ENCODE peak calls at places on chromosomes 1 and 21, in ten cellular contexts. T is A172; S is naive thymus-derived CD8-positive, alpha-beta T cell; R is cardiac muscle cell; O is substantia nigra; G is psoas muscle; J is kidney tubule cell; Q is erythroblast; C is GM20000; P is SJCRH30. W is an unnamed sample.

GRCh38 chr1:81553503-81553902 is 247.2 kb upstream of the ADGRL2 start:
- DNase-seq in T (no peak), S (no peak), R (no peak), O (no peak), G (no peak), J (no peak), Q (no peak), C (no peak), P (no peak), W (no peak)

GRCh38 chr1:68218485-68218884 is 13.8 kb downstream of the WLS start:
- DNase-seq in T (no peak), S (no peak), R (peak), O (no peak), G (no peak), J (peak), Q (no peak), C (no peak), P (no peak), W (peak)

GRCh38 chr1:47416319-47417128 is 439 bp downstream of the FOXE3 start:
- DNase-seq in T (no peak), S (no peak), R (no peak), O (no peak), G (no peak), J (no peak), Q (peak), C (no peak), P (no peak), W (peak)

GRCh38 chr21:26961704-26962103 is 5.2 kb downstream of the ADAMTS5 start:
- DNase-seq in T (no peak), S (no peak), R (no peak), O (no peak), G (no peak), J (peak), Q (no peak), C (no peak), P (peak), W (no peak)

GRCh38 chr1:56258395-56258794 is 321.0 kb downstream of the PLPP3 start:
- DNase-seq in T (no peak), S (no peak), R (no peak), O (no peak), G (peak), J (no peak), Q (no peak), C (no peak), P (no peak), W (no peak)

GRCh38 chr1:33221385-33221758 is 34.9 kb upstream of the ZNF362 start:
- DNase-seq in T (no peak), S (no peak), R (no peak), O (no peak), G (no peak), J (no peak), Q (no peak), C (no peak), P (no peak), W (no peak)

GRCh38 chr1:22024485-22025367 is 23.3 kb downstream of the CELA3A start:
- DNase-seq in T (peak), S (peak), R (peak), O (no peak), G (peak), J (peak), Q (no peak), C (peak), P (peak), W (peak)

GRCh38 chr1:234214129-234214910 is 158.9 kb upstream of the COA6 start:
- DNase-seq in T (no peak), S (peak), R (peak), O (peak), G (peak), J (peak), Q (no peak), C (peak), P (no peak), W (peak)

GRCh38 chr1:224980181-224980580 is 50.7 kb downstream of the DNAH14 start:
- DNase-seq in T (no peak), S (no peak), R (no peak), O (no peak), G (no peak), J (no peak), Q (no peak), C (no peak), P (no peak), W (no peak)

GRCh38 chr1:85611856-85612255 is 31.3 kb downstream of the CCN1 start:
- DNase-seq in T (peak), S (no peak), R (peak), O (no peak), G (peak), J (peak), Q (no peak), C (no peak), P (peak), W (no peak)

GRCh38 chr1:110235839-110236682 is 25.9 kb downstream of the KCNC4 start:
- DNase-seq in T (peak), S (no peak), R (no peak), O (no peak), G (no peak), J (peak), Q (no peak), C (no peak), P (no peak), W (no peak)

GRCh38 chr1:65250826-65251225 is 58.5 kb upstream of the DNAJC6 start:
- DNase-seq in T (no peak), S (no peak), R (no peak), O (no peak), G (no peak), J (no peak), Q (no peak), C (no peak), P (no peak), W (no peak)

GRCh38 chr21:22421416-22422190 is 1423.4 kb downstream of the NCAM2 start:
- DNase-seq in T (no peak), S (peak), R (no peak), O (no peak), G (no peak), J (no peak), Q (no peak), C (no peak), P (no peak), W (no peak)

GRCh38 chr1:29912413-29912812 is 676.1 kb downstream of the PTPRU start:
- DNase-seq in T (no peak), S (no peak), R (no peak), O (no peak), G (no peak), J (peak), Q (peak), C (no peak), P (no peak), W (peak)

GRCh38 chr1:244865820-244866219 is 1.5 kb upstream of the HNRNPU start:
- DNase-seq in T (no peak), S (no peak), R (no peak), O (no peak), G (no peak), J (no peak), Q (no peak), C (no peak), P (no peak), W (no peak)

GRCh38 chr1:40004857-40005256 is 35.7 kb upstream of the CAP1 start:
- DNase-seq in T (no peak), S (no peak), R (no peak), O (no peak), G (no peak), J (peak), Q (no peak), C (no peak), P (no peak), W (no peak)

GRCh38 chr21:38756746-38757145 is 49.0 kb upstream of the ETS2 start:
- DNase-seq in T (peak), S (no peak), R (peak), O (no peak), G (no peak), J (peak), Q (no peak), C (no peak), P (no peak), W (no peak)

GRCh38 chr1:103509235-103509634 is 16.3 kb upstream of the RNPC3 start:
- DNase-seq in T (no peak), S (no peak), R (no peak), O (no peak), G (no peak), J (no peak), Q (no peak), C (no peak), P (no peak), W (no peak)

GRCh38 chr1:103496014-103496635 is 29.4 kb upstream of the RNPC3 start:
- DNase-seq in T (no peak), S (no peak), R (no peak), O (no peak), G (no peak), J (peak), Q (no peak), C (no peak), P (no peak), W (no peak)

GRCh38 chr1:235932090-235932510 is 65.4 kb upstream of the LYST start:
- DNase-seq in T (peak), S (no peak), R (no peak), O (no peak), G (no peak), J (no peak), Q (no peak), C (no peak), P (peak), W (no peak)

GRCh38 chr1:216750962-216751361 is 27.7 kb upstream of the ESRRG start:
- DNase-seq in T (no peak), S (no peak), R (no peak), O (no peak), G (no peak), J (no peak), Q (no peak), C (no peak), P (no peak), W (no peak)

GRCh38 chr1:227733751-227734545 is 1.2 kb downstream of the JMJD4 start:
- DNase-seq in T (no peak), S (no peak), R (no peak), O (no peak), G (no peak), J (no peak), Q (no peak), C (no peak), P (no peak), W (no peak)

GRCh38 chr21:21029159-21029558 is 30.9 kb downstream of the NCAM2 start:
- DNase-seq in T (no peak), S (no peak), R (no peak), O (peak), G (no peak), J (no peak), Q (no peak), C (no peak), P (peak), W (no peak)

GRCh38 chr21:37227071-37228002 is 39.8 kb downstream of the VPS26C start:
- DNase-seq in T (no peak), S (no peak), R (no peak), O (no peak), G (no peak), J (no peak), Q (no peak), C (no peak), P (no peak), W (no peak)

GRCh38 chr1:74737360-74737759 is 4.4 kb downstream of the TYW3 start:
- DNase-seq in T (no peak), S (no peak), R (no peak), O (no peak), G (no peak), J (peak), Q (no peak), C (no peak), P (no peak), W (no peak)

GRCh38 chr1:46153228-46153627 is 20.8 kb upstream of the PIK3R3 start:
- DNase-seq in T (no peak), S (no peak), R (no peak), O (no peak), G (no peak), J (no peak), Q (no peak), C (no peak), P (no peak), W (no peak)

GRCh38 chr1:207077470-207078377 is 10.9 kb upstream of the C4BPB start:
- DNase-seq in T (peak), S (peak), R (peak), O (peak), G (no peak), J (peak), Q (peak), C (peak), P (peak), W (peak)

GRCh38 chr1:68162761-68163160 is 69.6 kb downstream of the WLS start:
- DNase-seq in T (no peak), S (no peak), R (no peak), O (no peak), G (no peak), J (no peak), Q (no peak), C (no peak), P (no peak), W (no peak)

GRCh38 chr1:8211620-8212442 is 106.1 kb upstream of the SLC45A1 start:
- DNase-seq in T (peak), S (no peak), R (no peak), O (no peak), G (peak), J (peak), Q (no peak), C (no peak), P (peak), W (peak)

GRCh38 chr1:33248244-33248643 is 8.0 kb upstream of the ZNF362 start:
- DNase-seq in T (no peak), S (no peak), R (no peak), O (no peak), G (no peak), J (no peak), Q (peak), C (no peak), P (peak), W (no peak)

GRCh38 chr1:149936076-149936991 is at the start of gene MTMR11:
- DNase-seq in T (peak), S (no peak), R (no peak), O (no peak), G (no peak), J (peak), Q (peak), C (no peak), P (peak), W (no peak)